ENCODE peak calls at places on chromosome 13, in four cellular contexts. G, A, I and D are unnamed samples. For H3K9me3, the result is how much of the 10 kb centered on the place peaks cover.

GRCh38 chr13:51282322-51282721 is 57.2 kb upstream of the SERPINE3 start:
- DNase-seq in G (no peak), A (no peak), I (no peak), D (no peak)

GRCh38 chr13:35979378-35979911 is 151.7 kb downstream of the DCLK1 start:
- DNase-seq in G (no peak), A (peak), I (peak), D (no peak)

GRCh38 chr13:63481334-63481733 is 2065.7 kb upstream of the PCDH20 start:
- DNase-seq in G (no peak), A (no peak), I (no peak), D (no peak)

GRCh38 chr13:37138917-37139316 is 33.5 kb upstream of the CSNK1A1L start:
- DNase-seq in G (no peak), A (no peak), I (no peak), D (no peak)

GRCh38 chr13:113837554-113838355 is 26.1 kb downstream of the GAS6 start:
- DNase-seq in G (peak), A (peak), I (peak), D (peak)

GRCh38 chr13:73849292-73849691 is 284.9 kb downstream of the KLF12 start:
- DNase-seq in G (no peak), A (no peak), I (no peak), D (peak)

GRCh38 chr13:24670927-24671326 is 9.3 kb upstream of the ATP12A start:
- DNase-seq in G (peak), A (no peak), I (no peak), D (no peak)

GRCh38 chr13:46866150-46866549 is 30.7 kb downstream of the HTR2A start:
- DNase-seq in G (peak), A (peak), I (peak), D (peak)

GRCh38 chr13:113915786-113916329 is 52.0 kb upstream of the GAS6 start:
- DNase-seq in G (no peak), A (no peak), I (no peak), D (no peak)

GRCh38 chr13:48647625-48648024 is 6.1 kb upstream of the CYSLTR2 start:
- DNase-seq in G (peak), A (no peak), I (no peak), D (no peak)

GRCh38 chr13:76790519-76791289 is 95.5 kb downstream of the KCTD12 start:
- DNase-seq in G (no peak), A (no peak), I (no peak), D (no peak)

GRCh38 chr13:20721454-20722357 is 18.2 kb downstream of the IL17D start:
- DNase-seq in G (peak), A (peak), I (peak), D (no peak)

GRCh38 chr13:98103942-98104880 is 38.7 kb upstream of the FARP1 start:
- DNase-seq in G (no peak), A (no peak), I (no peak), D (no peak)

GRCh38 chr13:48828962-48829405 is 146.7 kb upstream of the FNDC3A start:
- DNase-seq in G (no peak), A (no peak), I (no peak), D (peak)

GRCh38 chr13:50974268-50974667 is 64.7 kb downstream of the RNASEH2B start:
- DNase-seq in G (no peak), A (no peak), I (no peak), D (no peak)

GRCh38 chr13:33264620-33264978 is 21.0 kb downstream of the STARD13 start:
- DNase-seq in G (no peak), A (no peak), I (no peak), D (no peak)

GRCh38 chr13:93558637-93559036 is 332.0 kb downstream of the GPC6 start:
- DNase-seq in G (no peak), A (no peak), I (no peak), D (no peak)

GRCh38 chr13:45773236-45773635 is 71.1 kb downstream of the CBY2 start:
- DNase-seq in G (no peak), A (no peak), I (peak), D (no peak)

GRCh38 chr13:92433963-92434362 is 792.6 kb upstream of the GPC6 start:
- DNase-seq in G (no peak), A (no peak), I (no peak), D (no peak)

GRCh38 chr13:101082441-101082840 is 333.9 kb downstream of the NALCN start:
- DNase-seq in G (no peak), A (no peak), I (no peak), D (no peak)

DNA sequence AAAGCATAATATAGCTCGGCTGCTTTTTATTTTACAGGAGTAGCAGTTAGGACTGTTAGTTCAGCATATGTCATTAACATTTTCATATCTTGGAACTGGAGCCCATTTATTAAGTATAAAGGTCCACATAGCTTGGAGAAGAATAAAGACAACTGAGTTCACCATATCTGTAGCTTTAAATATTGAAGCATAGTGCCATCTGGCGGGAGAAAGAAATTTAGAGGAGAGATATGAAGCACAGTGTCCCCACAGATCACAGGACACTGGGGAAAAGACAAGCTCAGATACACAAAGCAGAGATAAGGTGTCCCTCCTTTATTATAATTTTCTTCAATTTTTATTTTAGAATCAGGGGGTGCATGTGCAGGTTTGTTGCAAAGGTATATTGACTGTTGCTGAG is 104.7 kb upstream of the FREM2 start:
- DNase-seq in G (no peak), A (no peak), I (no peak), D (peak)
- TF ChIP-seq CTCF in G (no peak), A (peak), I (peak), D (peak)

DNA sequence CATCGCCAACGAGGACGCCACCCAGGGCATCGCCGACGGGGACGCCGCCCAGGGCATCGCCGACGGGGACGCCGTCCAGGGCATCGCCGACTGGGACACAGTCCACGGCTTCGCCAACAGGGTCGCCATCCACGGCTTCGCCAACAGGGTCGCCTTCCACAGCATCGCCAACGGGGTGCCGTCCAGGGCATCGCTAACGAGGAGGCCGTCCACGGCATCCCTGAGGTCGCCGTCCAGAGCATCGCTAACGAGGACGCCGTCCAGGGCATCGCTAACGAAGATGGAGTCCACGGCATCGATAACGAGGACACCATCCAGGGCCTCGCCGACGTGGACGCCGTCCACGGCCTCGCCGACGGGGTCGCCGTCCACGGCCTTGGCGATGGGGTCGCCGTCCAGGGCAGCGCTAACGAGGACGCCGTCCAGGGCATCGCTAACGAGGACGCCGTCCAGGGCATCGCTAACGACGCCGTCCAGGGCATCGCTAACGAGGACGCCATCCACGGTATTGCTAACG is 947.8 kb downstream of the TUBA3C start:
- DNase-seq in G (no peak), A (no peak), I (no peak), D (no peak)
- H3K9me3 ChIP-seq in G (half or more), A (under half), I (under half), D (under half)

GRCh38 chr13:109869312-109870237 is 83.2 kb upstream of the IRS2 start:
- DNase-seq in G (peak), A (peak), I (peak), D (peak)
- TF ChIP-seq CTCF in G (no peak), A (no peak), I (peak), D (peak)

DNA sequence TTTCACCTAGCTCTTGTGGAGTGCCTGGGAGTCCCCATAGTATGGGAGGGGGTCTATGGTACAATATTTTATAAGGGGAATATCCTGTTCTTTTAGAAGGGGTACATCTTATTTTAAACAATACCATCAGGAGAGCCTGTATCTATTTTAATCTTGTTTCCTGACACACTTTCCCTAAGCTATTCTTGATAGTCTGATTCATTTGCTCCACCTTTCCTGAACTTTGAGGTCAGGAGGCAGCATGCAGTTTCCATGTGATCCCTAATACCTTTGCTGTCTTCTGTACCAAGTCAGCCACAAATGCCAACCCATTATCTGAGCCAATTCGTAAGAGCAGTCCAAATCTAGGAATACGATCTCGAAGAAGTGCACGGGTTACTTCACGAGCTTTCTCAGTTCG is 86.2 kb downstream of the SLC25A15 start:
- DNase-seq in G (no peak), A (no peak), I (no peak), D (no peak)
- H3K9me3 ChIP-seq in G (half or more), A (under half), I (under half), D (under half)